ENCODE peak calls at places on chromosomes 11 and 22, in five cellular contexts. One of them, this sample, is unnamed.
A peak's percentile ranks its signal among the peaks of the same experiment; 100 is the strongest.

GRCh38 chr11:69350040-69350439 is 56.1 kb downstream of the MYEOV start:
- DNase-seq in astrocyte of the spinal cord: no peak
- DNase-seq in hippocampal formation: no peak
- DNase-seq in thoracic aorta: no peak
- DNase-seq in NCI-H2081: no peak
- DNase-seq in this sample: no peak

GRCh38 chr11:111976614-111977140 is 39.5 kb downstream of the DIXDC1 start:
- DNase-seq in thoracic aorta: peak; percentile 36
- DNase-seq in NCI-H2081: no peak
- DNase-seq in astrocyte of the spinal cord: peak; percentile 17
- DNase-seq in hippocampal formation: no peak
- DNase-seq in this sample: no peak

GRCh38 chr11:74380746-74381439 is 17.3 kb downstream of the PGM2L1 start:
- DNase-seq in NCI-H2081: peak; percentile 91
- DNase-seq in thoracic aorta: no peak
- DNase-seq in astrocyte of the spinal cord: peak; percentile 25
- DNase-seq in hippocampal formation: no peak
- DNase-seq in this sample: peak; percentile 91

GRCh38 chr11:22539851-22540376 is 85.7 kb downstream of the FANCF start:
- DNase-seq in thoracic aorta: no peak
- DNase-seq in NCI-H2081: peak; percentile 45
- DNase-seq in astrocyte of the spinal cord: peak; percentile 22
- DNase-seq in hippocampal formation: no peak
- DNase-seq in this sample: no peak

GRCh38 chr22:45096256-45096907 is 67.3 kb upstream of the NUP50 start:
- DNase-seq in astrocyte of the spinal cord: peak; percentile 50
- DNase-seq in NCI-H2081: peak; percentile 44
- DNase-seq in hippocampal formation: peak; percentile 48
- DNase-seq in thoracic aorta: no peak
- DNase-seq in this sample: no peak

GRCh38 chr11:10490398-10491232 is 35.6 kb downstream of the AMPD3 start:
- DNase-seq in thoracic aorta: peak; percentile 87
- DNase-seq in hippocampal formation: peak; percentile 76
- DNase-seq in astrocyte of the spinal cord: peak; percentile 95
- DNase-seq in NCI-H2081: no peak
- DNase-seq in this sample: no peak

GRCh38 chr11:94017446-94017845 is 3.7 kb upstream of the HEPHL1 start:
- DNase-seq in hippocampal formation: no peak
- DNase-seq in astrocyte of the spinal cord: peak; percentile 31
- DNase-seq in thoracic aorta: no peak
- DNase-seq in NCI-H2081: no peak
- DNase-seq in this sample: no peak

GRCh38 chr11:69217276-69218105 is 61.8 kb downstream of the SMIM38 start:
- DNase-seq in thoracic aorta: no peak
- DNase-seq in hippocampal formation: peak; percentile 22
- DNase-seq in astrocyte of the spinal cord: no peak
- DNase-seq in NCI-H2081: no peak
- DNase-seq in this sample: no peak

GRCh38 chr11:12224537-12224893 is 114.1 kb downstream of the MICAL2 start:
- DNase-seq in astrocyte of the spinal cord: peak; percentile 98
- DNase-seq in hippocampal formation: peak; percentile 37
- DNase-seq in thoracic aorta: peak; percentile 70
- DNase-seq in NCI-H2081: peak; percentile 20
- DNase-seq in this sample: no peak

GRCh38 chr22:44378380-44378779 is 65.6 kb upstream of the SHISAL1 start:
- DNase-seq in astrocyte of the spinal cord: no peak
- DNase-seq in thoracic aorta: no peak
- DNase-seq in hippocampal formation: no peak
- DNase-seq in NCI-H2081: no peak
- DNase-seq in this sample: no peak

GRCh38 chr22:24587948-24588347 is 4.9 kb downstream of the LRRC75B start:
- DNase-seq in thoracic aorta: no peak
- DNase-seq in astrocyte of the spinal cord: no peak
- DNase-seq in NCI-H2081: no peak
- DNase-seq in hippocampal formation: no peak
- DNase-seq in this sample: no peak

GRCh38 chr11:18322818-18323570 is 627 bp downstream of the GTF2H1 start:
- DNase-seq in thoracic aorta: no peak
- DNase-seq in astrocyte of the spinal cord: no peak
- DNase-seq in hippocampal formation: no peak
- DNase-seq in NCI-H2081: no peak
- DNase-seq in this sample: no peak

GRCh38 chr11:2995893-2996554 is 3.9 kb upstream of the NAP1L4 start:
- DNase-seq in NCI-H2081: no peak
- DNase-seq in hippocampal formation: no peak
- DNase-seq in thoracic aorta: no peak
- DNase-seq in astrocyte of the spinal cord: no peak
- DNase-seq in this sample: no peak

GRCh38 chr11:10327254-10327653 is 22.4 kb downstream of the ADM start:
- DNase-seq in thoracic aorta: no peak
- DNase-seq in hippocampal formation: no peak
- DNase-seq in NCI-H2081: no peak
- DNase-seq in astrocyte of the spinal cord: peak; percentile 31
- DNase-seq in this sample: no peak

GRCh38 chr11:111427471-111427912 is 48.4 kb upstream of the POU2AF1 start:
- DNase-seq in hippocampal formation: no peak
- DNase-seq in thoracic aorta: no peak
- DNase-seq in astrocyte of the spinal cord: no peak
- DNase-seq in NCI-H2081: peak; percentile 87
- DNase-seq in this sample: peak; percentile 41

GRCh38 chr11:123145220-123145619 is 49.8 kb downstream of the CLMP start:
- DNase-seq in hippocampal formation: no peak
- DNase-seq in astrocyte of the spinal cord: peak; percentile 62
- DNase-seq in NCI-H2081: no peak
- DNase-seq in thoracic aorta: peak; percentile 28
- DNase-seq in this sample: no peak

GRCh38 chr11:1346669-1347390 is 37.4 kb upstream of the TOLLIP start:
- DNase-seq in astrocyte of the spinal cord: no peak
- DNase-seq in thoracic aorta: no peak
- DNase-seq in hippocampal formation: no peak
- DNase-seq in NCI-H2081: no peak
- DNase-seq in this sample: no peak

GRCh38 chr11:75078233-75078632 is 18.4 kb downstream of the OR2AT4 start:
- DNase-seq in hippocampal formation: no peak
- DNase-seq in NCI-H2081: no peak
- DNase-seq in thoracic aorta: no peak
- DNase-seq in astrocyte of the spinal cord: peak; percentile 3
- DNase-seq in this sample: no peak

GRCh38 chr11:121417607-121418006 is 34.5 kb upstream of the SORL1 start:
- DNase-seq in hippocampal formation: no peak
- DNase-seq in thoracic aorta: no peak
- DNase-seq in astrocyte of the spinal cord: no peak
- DNase-seq in NCI-H2081: no peak
- DNase-seq in this sample: no peak

GRCh38 chr11:114151631-114152030 is 92.1 kb downstream of the ZBTB16 start:
- DNase-seq in hippocampal formation: no peak
- DNase-seq in thoracic aorta: no peak
- DNase-seq in astrocyte of the spinal cord: no peak
- DNase-seq in NCI-H2081: no peak
- DNase-seq in this sample: no peak

GRCh38 chr22:27386186-27386585 is 415.4 kb downstream of the MN1 start:
- DNase-seq in NCI-H2081: no peak
- DNase-seq in astrocyte of the spinal cord: no peak
- DNase-seq in hippocampal formation: no peak
- DNase-seq in thoracic aorta: no peak
- DNase-seq in this sample: no peak

GRCh38 chr11:63567044-63567840 is 4.1 kb upstream of the PLAAT2 start:
- DNase-seq in thoracic aorta: no peak
- DNase-seq in astrocyte of the spinal cord: peak; percentile 86
- DNase-seq in NCI-H2081: peak; percentile 18
- DNase-seq in hippocampal formation: no peak
- DNase-seq in this sample: no peak

GRCh38 chr22:38881997-38882396 is 10.0 kb upstream of the CBX6 start:
- DNase-seq in hippocampal formation: no peak
- DNase-seq in NCI-H2081: no peak
- DNase-seq in thoracic aorta: no peak
- DNase-seq in astrocyte of the spinal cord: no peak
- DNase-seq in this sample: no peak

GRCh38 chr11:96242191-96242845 is 100.7 kb downstream of the MAML2 start:
- DNase-seq in NCI-H2081: no peak
- DNase-seq in astrocyte of the spinal cord: no peak
- DNase-seq in thoracic aorta: no peak
- DNase-seq in hippocampal formation: no peak
- DNase-seq in this sample: no peak

This sample was measured in NCI-H510A.